ENCODE peak calls at places on chromosome 22, in seven cellular contexts. M is lower leg skin, I is H1, P is tibial nerve, W is sigmoid colon, L is ovary, U is body of pancreas. V is an unnamed sample.

GRCh38 chr22:27840436-27840835 is 38.9 kb upstream of the MN1 start:
- DNase-seq in L (no peak), P (no peak), W (peak), I (no peak), U (no peak), M (no peak), V (no peak)

GRCh38 chr22:45312856-45313255 is 3.1 kb downstream of the FAM118A start:
- DNase-seq in M (no peak), P (no peak), W (no peak), I (no peak), L (no peak), U (no peak), V (no peak)

GRCh38 chr22:41565403-41566054 is 4.7 kb downstream of the CSDC2 start:
- DNase-seq in W (peak), P (no peak), I (no peak), M (no peak), U (no peak), L (peak), V (peak)

GRCh38 chr22:24146791-24147353 is 34.4 kb upstream of the SUSD2 start:
- DNase-seq in U (peak), L (peak), M (no peak), I (no peak), P (no peak), W (peak), V (peak)

GRCh38 chr22:17563936-17564391 is 666 bp downstream of the SLC25A18 start:
- DNase-seq in M (peak), P (no peak), I (no peak), W (peak), U (no peak), L (no peak), V (no peak)

GRCh38 chr22:42960146-42960509 is 54.8 kb downstream of the PACSIN2 start:
- DNase-seq in L (no peak), M (no peak), P (no peak), U (no peak), W (no peak), I (no peak), V (peak)

GRCh38 chr22:33112606-33113005 is 54.4 kb upstream of the SYN3 start:
- DNase-seq in M (no peak), L (no peak), W (no peak), U (no peak), I (no peak), P (no peak), V (no peak)

GRCh38 chr22:28855355-28856094 is 27.8 kb upstream of the ZNRF3 start:
- DNase-seq in I (no peak), P (no peak), M (peak), W (peak), U (peak), L (no peak), V (peak)

GRCh38 chr22:43094085-43094484 is 4.9 kb upstream of the TTLL1 start:
- DNase-seq in U (peak), L (no peak), P (no peak), W (no peak), I (no peak), M (no peak), V (peak)

GRCh38 chr22:21951931-21952465 is 650 bp downstream of the PPM1F start:
- DNase-seq in U (peak), I (no peak), W (peak), L (peak), M (no peak), P (no peak), V (peak)

GRCh38 chr22:17213976-17214375 is 5.3 kb downstream of the ADA2 start:
- DNase-seq in M (no peak), P (no peak), W (peak), I (no peak), L (no peak), U (peak), V (peak)

GRCh38 chr22:45202333-45203149 is 38.2 kb downstream of the KIAA0930 start:
- DNase-seq in M (no peak), L (no peak), I (no peak), P (no peak), W (peak), U (no peak), V (no peak)

GRCh38 chr22:29082826-29083545 is 10.2 kb downstream of the KREMEN1 start:
- DNase-seq in I (no peak), W (no peak), M (no peak), P (no peak), L (no peak), U (no peak), V (no peak)

GRCh38 chr22:39661501-39661841 is 90.9 kb downstream of the CACNA1I start:
- DNase-seq in I (no peak), M (no peak), U (no peak), L (no peak), W (no peak), P (no peak), V (no peak)
- TF ChIP-seq POLR2A in I (no peak), M (no peak), U (no peak), L (no peak), W (no peak), P (no peak), V (no peak)

GRCh38 chr22:30584441-30584840 is 7.3 kb downstream of the PES1 start:
- DNase-seq in M (no peak), I (no peak), P (no peak), L (no peak), U (no peak), W (no peak), V (no peak)
- TF ChIP-seq POLR2A in M (no peak), I (no peak), P (no peak), L (no peak), U (no peak), W (no peak), V (no peak)

GRCh38 chr22:37634505-37635002 is 4.9 kb upstream of the SH3BP1 start:
- DNase-seq in M (no peak), P (no peak), W (no peak), U (no peak), L (peak), I (no peak), V (no peak)

GRCh38 chr22:37635157-37635556 is 4.3 kb upstream of the SH3BP1 start:
- DNase-seq in I (no peak), M (no peak), W (no peak), P (no peak), L (peak), U (no peak), V (no peak)

GRCh38 chr22:37633082-37633692 is 6.3 kb upstream of the SH3BP1 start:
- DNase-seq in L (peak), M (no peak), U (no peak), I (no peak), W (no peak), P (no peak), V (peak)

GRCh38 chr22:37632174-37633081 is 7.0 kb upstream of the SH3BP1 start:
- DNase-seq in W (no peak), P (no peak), M (no peak), I (no peak), L (no peak), U (no peak), V (no peak)

DNA sequence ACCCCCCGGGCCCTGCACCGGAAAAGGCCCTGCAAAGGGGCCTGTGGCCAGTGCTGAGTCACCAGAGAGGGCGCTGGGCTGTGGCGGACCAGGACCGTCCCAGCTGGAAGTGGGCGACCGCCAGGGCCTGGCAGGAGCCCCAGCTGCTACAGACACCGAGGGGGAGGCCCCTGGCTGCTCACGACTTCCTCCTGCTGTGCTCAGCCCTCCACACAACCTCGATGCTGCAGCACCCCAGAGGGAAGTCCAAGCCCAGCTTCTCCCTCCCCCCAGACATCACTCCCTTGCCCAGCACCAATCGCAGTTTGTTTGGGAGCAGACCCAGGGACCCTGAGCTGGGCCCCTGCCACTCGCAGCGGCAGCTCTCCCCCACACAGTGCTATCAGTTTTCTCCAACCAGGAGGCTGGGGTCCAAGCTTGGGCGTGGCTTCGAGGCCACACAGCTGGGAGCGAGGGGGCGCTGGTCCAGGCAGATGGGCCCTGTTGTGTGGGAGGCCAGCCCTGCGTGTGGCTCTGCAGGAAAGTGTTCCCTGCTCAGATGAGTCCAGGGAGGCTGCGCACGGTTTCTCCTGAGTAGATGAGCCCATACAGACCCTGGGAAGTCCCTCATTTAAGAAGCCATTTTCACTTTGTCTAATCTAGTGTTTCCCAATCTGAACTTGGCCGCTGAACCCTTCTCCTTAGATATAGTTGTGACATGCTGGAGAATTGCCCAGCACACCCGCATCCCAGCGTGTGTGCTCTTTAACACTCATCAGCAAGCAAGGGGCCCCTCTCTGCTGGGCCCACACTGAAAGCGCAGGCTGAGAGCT is 5.6 kb upstream of the SH3BP1 start:
- DNase-seq in W (peak), P (peak), L (peak), M (peak), U (peak), I (peak), V (peak)
- TF ChIP-seq POLR2A in W (no peak), P (no peak), L (no peak), M (no peak), U (no peak), I (peak), V (no peak)

GRCh38 chr22:31102441-31103081 is 4.8 kb downstream of the SELENOM start:
- DNase-seq in L (peak), P (peak), W (peak), M (peak), U (peak), I (no peak), V (peak)
- TF ChIP-seq POLR2A in L (no peak), P (no peak), W (peak), M (no peak), U (no peak), I (no peak), V (no peak)

DNA sequence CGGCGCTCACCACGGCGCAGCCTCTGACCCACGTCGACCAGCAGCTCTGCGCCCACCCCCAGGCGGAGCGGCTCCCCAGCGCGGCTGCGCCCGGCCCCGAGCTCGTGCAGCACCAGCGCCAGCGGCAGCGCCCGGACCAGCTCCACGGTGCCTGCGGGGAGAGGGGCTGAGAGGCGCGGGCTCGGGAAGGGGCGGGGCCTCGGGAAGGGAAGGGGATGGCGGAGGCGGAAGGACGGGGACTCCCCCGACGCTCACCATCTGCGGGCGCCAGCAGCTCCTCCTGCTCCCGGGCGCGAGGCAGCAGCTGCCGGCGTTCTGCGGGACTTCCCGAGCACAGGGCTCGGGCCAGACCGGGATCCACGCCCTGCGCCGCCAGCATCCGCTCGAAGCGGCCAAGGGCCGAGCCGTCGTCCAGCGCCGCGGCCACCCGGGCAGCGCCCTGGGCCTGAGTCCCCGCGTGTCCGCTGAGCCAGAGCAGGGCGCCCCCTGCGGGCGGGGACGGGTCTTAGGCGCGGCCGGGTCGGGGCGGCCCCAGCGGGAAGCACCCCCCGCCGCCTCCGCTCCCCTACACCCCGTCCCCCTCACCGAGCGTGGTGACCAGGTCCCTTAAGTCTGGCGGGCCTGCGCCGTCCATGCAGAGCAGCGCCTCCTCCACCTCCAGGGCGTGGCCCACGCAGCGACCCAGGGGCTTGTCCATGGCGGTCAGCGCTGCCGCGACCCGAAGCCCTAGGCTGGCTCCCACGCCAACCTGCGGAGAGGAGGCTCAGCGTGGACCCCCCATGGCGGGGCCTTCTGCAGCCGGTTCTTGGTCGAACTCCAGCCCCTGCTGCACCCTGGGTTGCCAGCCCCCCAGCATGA is 822 bp upstream of the SCO2 start:
- DNase-seq in U (peak), L (peak), I (no peak), M (peak), P (no peak), W (peak), V (peak)
- TF ChIP-seq POLR2A in U (no peak), L (no peak), I (no peak), M (no peak), P (no peak), W (no peak), V (no peak)

DNA sequence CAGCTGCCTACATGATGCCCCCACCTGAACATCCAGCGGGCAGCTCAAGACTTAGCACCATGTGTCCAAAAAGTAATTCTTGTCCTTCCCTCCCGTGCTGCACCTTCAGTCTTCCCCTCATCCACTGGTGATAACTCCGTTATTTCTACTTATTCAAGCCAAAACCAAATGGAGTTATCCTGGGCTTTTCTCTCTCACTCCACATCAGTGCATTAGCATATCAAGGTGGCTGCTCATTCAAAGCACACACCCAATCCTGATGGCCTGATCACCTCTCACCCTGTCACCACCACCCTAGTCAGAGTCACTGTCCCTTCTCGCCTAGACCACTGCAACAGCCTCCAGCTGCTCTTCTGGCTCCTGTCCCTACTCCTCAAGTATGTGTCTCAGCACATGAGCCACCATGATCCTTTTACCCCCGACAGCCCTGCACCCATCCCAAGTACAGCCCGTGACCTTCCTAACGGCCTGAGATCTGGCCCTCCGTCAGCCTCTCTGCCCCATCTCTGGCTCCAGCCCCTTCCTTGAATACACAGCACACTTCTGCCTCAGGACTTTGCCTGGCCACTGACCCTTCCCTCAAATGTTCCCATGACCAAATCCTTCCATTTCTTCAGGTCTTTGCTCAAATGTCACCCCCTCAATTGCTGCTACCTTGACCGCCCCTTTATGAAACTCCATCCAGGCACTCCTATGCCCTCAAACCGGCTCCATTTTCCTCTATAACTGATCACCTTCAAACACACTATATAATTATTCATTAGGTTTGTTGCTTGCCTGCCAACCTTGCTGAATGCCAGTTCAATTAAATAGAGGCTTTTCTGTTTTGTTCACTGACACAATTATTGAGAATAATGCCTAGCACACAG is 19.7 kb upstream of the SLC25A1 start:
- DNase-seq in U (no peak), M (no peak), P (no peak), I (no peak), W (peak), L (no peak), V (no peak)
- TF ChIP-seq POLR2A in U (no peak), M (no peak), P (no peak), I (no peak), W (no peak), L (no peak), V (no peak)

DNA sequence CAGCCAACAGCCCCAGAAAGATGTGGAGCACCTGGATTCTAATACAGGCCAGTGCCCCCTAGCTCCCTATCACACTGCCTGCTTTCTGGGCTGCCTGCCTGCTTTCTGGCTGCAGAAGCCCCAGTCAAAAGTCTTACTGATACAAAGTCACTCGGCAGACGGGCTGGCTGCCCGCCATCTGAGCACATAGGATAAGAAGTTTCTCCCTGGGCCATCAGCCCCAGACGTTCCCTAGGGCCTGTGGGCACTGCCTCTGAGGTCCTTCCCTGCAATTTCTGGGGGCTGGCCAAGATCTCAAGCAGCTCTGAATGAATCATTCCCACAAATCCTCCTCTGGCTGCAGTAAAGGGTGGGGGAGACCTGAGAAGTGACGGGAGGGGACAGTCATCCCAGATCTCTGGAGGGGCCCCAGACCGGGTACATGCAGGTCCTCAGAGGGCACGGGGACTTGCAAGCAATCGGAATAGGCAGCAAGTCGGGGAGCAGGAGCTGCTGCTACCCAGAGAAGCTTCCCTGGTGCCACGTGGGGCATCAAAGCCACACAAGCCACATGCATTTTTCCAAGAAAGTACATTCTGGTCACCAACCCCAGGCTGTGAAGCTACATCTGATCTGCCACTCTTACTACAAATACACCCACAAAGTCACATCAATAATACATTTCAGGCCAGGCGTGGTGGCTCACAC is 4.7 kb downstream of the TPST2 start:
- DNase-seq in L (peak), I (no peak), U (peak), M (no peak), W (peak), P (no peak), V (no peak)
- TF ChIP-seq POLR2A in L (no peak), I (no peak), U (no peak), M (no peak), W (no peak), P (no peak), V (no peak)